ENCODE peak calls at places on chromosomes 6 and 20, in nine cellular contexts. C, N, I, R, G, A, Z, H and B are unnamed samples.

GRCh38 chr6:154508573-154509375 is 1.7 kb downstream of the CNKSR3 start:
- DNase-seq in I (no peak), H (no peak), R (no peak), C (peak), N (no peak), A (no peak), G (no peak), Z (peak), B (peak)

GRCh38 chr6:159836294-159837140 is 36.4 kb downstream of the PNLDC1 start:
- DNase-seq in N (peak), Z (no peak), R (no peak), C (no peak), G (no peak), A (peak), I (peak), H (peak), B (peak)

GRCh38 chr20:40980106-40980827 is 48.4 kb upstream of the TOP1 start:
- DNase-seq in G (no peak), H (no peak), I (no peak), N (peak), R (no peak), Z (no peak), C (no peak), A (no peak), B (peak)

GRCh38 chr20:57686931-57687652 is 22.7 kb downstream of the PMEPA1 start:
- DNase-seq in H (no peak), N (no peak), C (no peak), A (no peak), R (no peak), G (no peak), Z (no peak), I (no peak), B (no peak)

GRCh38 chr20:8089668-8090067 is 42.4 kb upstream of the PLCB1 start:
- DNase-seq in H (no peak), N (peak), I (no peak), G (no peak), C (no peak), Z (no peak), R (no peak), A (no peak), B (no peak)

GRCh38 chr6:168150551-168151444 is 71.8 kb upstream of the FRMD1 start:
- DNase-seq in A (peak), G (peak), C (no peak), H (no peak), Z (peak), I (peak), R (no peak), N (peak), B (no peak)

GRCh38 chr6:27669798-27670301 is 196.9 kb upstream of the ZNF184 start:
- DNase-seq in Z (no peak), R (no peak), I (no peak), H (no peak), G (peak), C (no peak), N (no peak), A (no peak), B (no peak)

GRCh38 chr6:90080876-90081464 is 186.7 kb downstream of the GJA10 start:
- DNase-seq in H (no peak), G (no peak), A (no peak), N (no peak), R (no peak), Z (no peak), I (no peak), C (no peak), B (no peak)

GRCh38 chr6:14728396-14729024 is 517.4 kb upstream of the JARID2 start:
- DNase-seq in Z (peak), C (no peak), N (peak), H (no peak), R (no peak), G (no peak), A (no peak), I (peak), B (peak)

GRCh38 chr6:73308712-73309533 is 45.2 kb downstream of the DPPA5 start:
- DNase-seq in I (no peak), H (no peak), A (no peak), N (peak), R (no peak), C (peak), Z (no peak), G (peak), B (peak)

GRCh38 chr6:143402721-143403336 is 47.7 kb downstream of the ADAT2 start:
- DNase-seq in G (no peak), N (no peak), C (no peak), Z (no peak), R (no peak), A (no peak), H (no peak), I (no peak), B (no peak)

GRCh38 chr20:47585087-47585747 is 83.5 kb downstream of the NCOA3 start:
- DNase-seq in C (no peak), N (no peak), G (no peak), A (no peak), R (no peak), I (no peak), H (no peak), Z (no peak), B (peak)

GRCh38 chr6:89843070-89843469 is 13.4 kb downstream of the CASP8AP2 start:
- DNase-seq in Z (peak), G (peak), H (no peak), C (peak), A (no peak), I (no peak), R (no peak), N (no peak), B (peak)

GRCh38 chr6:144714031-144714732 is 429.0 kb downstream of the UTRN start:
- DNase-seq in C (no peak), H (no peak), A (no peak), N (no peak), R (no peak), I (no peak), Z (no peak), G (no peak), B (no peak)

GRCh38 chr6:42420741-42421140 is 31.0 kb downstream of the TRERF1 start:
- DNase-seq in H (no peak), C (no peak), A (no peak), N (no peak), Z (no peak), R (no peak), G (no peak), I (no peak), B (no peak)

GRCh38 chr6:165244524-165245247 is 64.7 kb downstream of the C6orf118 start:
- DNase-seq in A (no peak), N (no peak), Z (no peak), R (no peak), I (no peak), C (no peak), H (no peak), G (no peak), B (no peak)

GRCh38 chr20:33894798-33895197 is 83.7 kb downstream of the CHMP4B start:
- DNase-seq in G (no peak), R (no peak), Z (peak), C (no peak), H (no peak), I (no peak), A (no peak), N (peak), B (no peak)

GRCh38 chr6:27747637-27748036 is 164.6 kb downstream of the OR2B2 start:
- DNase-seq in C (no peak), H (no peak), I (no peak), N (no peak), Z (no peak), G (no peak), A (no peak), R (no peak), B (no peak)

GRCh38 chr6:120854583-120854982 is 479.7 kb downstream of the TBC1D32 start:
- DNase-seq in C (no peak), A (no peak), N (no peak), H (no peak), R (no peak), Z (no peak), I (no peak), G (no peak), B (no peak)

GRCh38 chr6:13486679-13487121 is 700 bp downstream of the GFOD1 start:
- DNase-seq in C (peak), G (peak), R (no peak), Z (peak), H (peak), I (peak), A (peak), N (peak), B (peak)

GRCh38 chr6:11890209-11890608 is 111.6 kb upstream of the ADTRP start:
- DNase-seq in N (no peak), R (no peak), I (no peak), H (no peak), C (no peak), G (no peak), Z (no peak), A (no peak), B (no peak)

GRCh38 chr20:61768926-61769832 is 296.5 kb downstream of the TAF4 start:
- DNase-seq in A (peak), G (no peak), N (no peak), Z (no peak), C (no peak), R (no peak), H (no peak), I (no peak), B (no peak)

GRCh38 chr20:41956316-41957050 is 338.3 kb upstream of the CHD6 start:
- DNase-seq in A (no peak), C (no peak), H (no peak), I (no peak), Z (peak), R (peak), N (peak), G (peak), B (peak)

GRCh38 chr20:63186528-63187316 is 29.2 kb downstream of the YTHDF1 start:
- DNase-seq in H (no peak), G (no peak), N (no peak), R (no peak), Z (peak), C (no peak), I (no peak), A (no peak), B (no peak)

GRCh38 chr6:22102671-22103070 is 194.2 kb downstream of the PRL start:
- DNase-seq in Z (peak), I (no peak), G (no peak), A (no peak), H (no peak), N (no peak), R (no peak), C (no peak), B (peak)

GRCh38 chr6:53529324-53530036 is 15.4 kb downstream of the GCLC start:
- DNase-seq in N (no peak), G (no peak), R (no peak), H (no peak), I (no peak), C (no peak), Z (peak), A (no peak), B (no peak)

GRCh38 chr6:116395647-116396046 is 24.9 kb downstream of the DSE start:
- DNase-seq in G (no peak), H (no peak), C (no peak), I (no peak), Z (no peak), N (no peak), A (no peak), R (no peak), B (no peak)

GRCh38 chr6:34791164-34791841 is 580 bp upstream of the BLTP3A start:
- DNase-seq in A (peak), Z (peak), C (peak), I (peak), H (peak), R (no peak), N (peak), G (no peak), B (peak)

GRCh38 chr20:48908661-48909316 is 12.7 kb upstream of the ARFGEF2 start:
- DNase-seq in N (no peak), H (no peak), Z (no peak), G (no peak), C (peak), A (no peak), I (no peak), R (no peak), B (no peak)

GRCh38 chr20:58683132-58683531 is 9.5 kb upstream of the NPEPL1 start:
- DNase-seq in I (no peak), R (no peak), A (no peak), N (no peak), C (no peak), G (no peak), H (no peak), Z (no peak), B (no peak)

GRCh38 chr6:97394160-97394748 is 111.2 kb upstream of the MMS22L start:
- DNase-seq in C (peak), G (peak), H (no peak), N (peak), Z (peak), I (peak), A (no peak), R (peak), B (peak)

GRCh38 chr6:138300469-138300868 is 77.2 kb upstream of the SMIM28 start:
- DNase-seq in R (no peak), Z (no peak), N (no peak), G (no peak), I (no peak), C (no peak), H (no peak), A (no peak), B (no peak)

GRCh38 chr6:82363368-82364086 is at the start of gene TPBG:
- DNase-seq in A (peak), C (peak), G (peak), Z (peak), N (peak), R (peak), H (peak), I (peak), B (peak)

GRCh38 chr20:62285722-62286121 is 17.1 kb upstream of the ADRM1 start:
- DNase-seq in C (no peak), I (peak), A (no peak), H (no peak), R (no peak), G (no peak), N (no peak), Z (no peak), B (no peak)

GRCh38 chr6:63802606-63803206 is 167.1 kb downstream of the PHF3 start:
- DNase-seq in Z (peak), C (peak), R (no peak), I (no peak), N (peak), A (no peak), G (peak), H (no peak), B (peak)

GRCh38 chr20:6921717-6922386 is 154.4 kb downstream of the BMP2 start:
- DNase-seq in C (no peak), Z (no peak), I (no peak), H (no peak), G (no peak), N (no peak), A (no peak), R (no peak), B (no peak)

GRCh38 chr20:12999201-12999600 is 9.6 kb upstream of the SPTLC3 start:
- DNase-seq in N (no peak), A (no peak), G (no peak), H (no peak), C (no peak), R (no peak), I (no peak), Z (no peak), B (no peak)

DNA sequence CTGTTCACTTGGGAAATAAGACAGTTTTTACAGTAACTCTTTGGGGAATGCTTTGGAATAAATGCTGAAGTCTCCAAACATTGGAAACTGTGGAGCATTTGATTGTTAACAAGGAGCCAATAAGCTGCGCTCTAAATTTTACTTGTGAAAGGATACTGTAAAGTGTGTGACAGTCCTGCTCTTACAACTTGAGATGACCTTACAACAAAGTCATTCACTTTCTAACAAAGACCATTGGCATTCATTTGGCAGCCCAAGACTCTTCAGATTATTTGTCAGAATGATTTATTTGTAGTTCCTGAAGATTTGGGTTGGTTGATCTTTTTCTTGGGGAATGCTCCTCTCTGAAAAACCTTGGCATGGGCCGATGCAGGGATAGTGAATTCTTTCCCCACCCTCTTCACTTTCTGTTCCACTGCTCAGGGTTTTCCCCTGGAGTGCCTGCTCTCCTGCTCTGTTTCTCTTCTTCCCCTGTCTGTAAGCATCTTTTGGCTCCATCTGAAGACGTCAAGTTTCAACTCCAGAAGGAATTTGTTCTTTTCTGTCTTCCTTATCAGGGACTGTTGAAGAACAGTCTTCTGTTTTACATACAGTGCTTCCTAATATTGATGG is 116.4 kb downstream of the AKAP7 start:
- DNase-seq in H (no peak), C (no peak), N (no peak), R (no peak), Z (no peak), I (no peak), G (peak), A (no peak), B (no peak)
- H3K4me3 ChIP-seq in H (no peak), C (no peak), N (no peak), R (peak), Z (no peak), I (no peak), G (peak), A (no peak), B (no peak)

GRCh38 chr6:75204222-75204958 is 1.5 kb downstream of the COL12A1 start:
- DNase-seq in A (peak), H (peak), Z (peak), N (peak), C (peak), I (peak), G (peak), R (no peak), B (peak)
- H3K4me3 ChIP-seq in A (peak), H (peak), Z (peak), N (peak), C (peak), I (peak), G (peak), R (peak), B (peak)

DNA sequence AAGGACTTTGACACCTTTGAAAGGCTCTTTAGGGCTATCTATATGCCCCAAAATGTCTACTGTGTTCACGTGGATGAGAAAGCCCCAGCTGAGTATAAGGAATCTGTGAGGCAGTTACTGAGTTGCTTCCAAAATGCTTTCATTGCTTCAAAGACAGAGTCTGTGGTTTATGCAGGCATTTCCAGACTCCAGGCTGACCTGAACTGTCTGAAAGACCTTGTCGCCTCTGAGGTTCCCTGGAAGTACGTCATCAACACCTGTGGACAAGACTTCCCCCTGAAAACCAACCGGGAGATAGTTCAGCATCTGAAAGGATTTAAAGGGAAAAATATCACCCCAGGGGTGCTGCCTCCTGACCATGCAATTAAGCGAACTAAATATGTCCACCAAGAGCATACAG is 65.2 kb downstream of the GCNT2 start:
- DNase-seq in A (no peak), C (no peak), Z (no peak), R (no peak), N (no peak), I (no peak), H (no peak), G (no peak), B (no peak)
- H3K4me3 ChIP-seq in A (no peak), C (no peak), Z (no peak), R (peak), N (no peak), I (no peak), H (no peak), G (no peak), B (no peak)

GRCh38 chr20:30284533-30284932 is 972.9 kb upstream of the DEFB115 start:
- DNase-seq in A (no peak), I (no peak), N (no peak), Z (no peak), H (no peak), G (no peak), R (no peak), C (no peak), B (no peak)
- H3K4me3 ChIP-seq in A (peak), I (no peak), N (peak), Z (peak), H (no peak), G (no peak), R (no peak), C (no peak), B (no peak)

GRCh38 chr20:31718952-31719643 is 3.6 kb downstream of the BCL2L1 start:
- DNase-seq in A (no peak), G (no peak), R (no peak), I (no peak), C (no peak), Z (no peak), H (no peak), N (no peak), B (no peak)

GRCh38 chr20:31716351-31716750 is 6.3 kb downstream of the BCL2L1 start:
- DNase-seq in H (no peak), C (no peak), I (no peak), Z (no peak), G (no peak), N (no peak), R (no peak), A (no peak), B (no peak)

GRCh38 chr20:31717478-31717946 is 5.2 kb downstream of the BCL2L1 start:
- DNase-seq in C (no peak), I (no peak), A (no peak), G (no peak), N (no peak), H (no peak), Z (no peak), R (no peak), B (no peak)

GRCh38 chr20:31715766-31716165 is 6.9 kb downstream of the BCL2L1 start:
- DNase-seq in G (no peak), R (no peak), A (no peak), N (no peak), I (no peak), Z (no peak), C (no peak), H (no peak), B (no peak)

DNA sequence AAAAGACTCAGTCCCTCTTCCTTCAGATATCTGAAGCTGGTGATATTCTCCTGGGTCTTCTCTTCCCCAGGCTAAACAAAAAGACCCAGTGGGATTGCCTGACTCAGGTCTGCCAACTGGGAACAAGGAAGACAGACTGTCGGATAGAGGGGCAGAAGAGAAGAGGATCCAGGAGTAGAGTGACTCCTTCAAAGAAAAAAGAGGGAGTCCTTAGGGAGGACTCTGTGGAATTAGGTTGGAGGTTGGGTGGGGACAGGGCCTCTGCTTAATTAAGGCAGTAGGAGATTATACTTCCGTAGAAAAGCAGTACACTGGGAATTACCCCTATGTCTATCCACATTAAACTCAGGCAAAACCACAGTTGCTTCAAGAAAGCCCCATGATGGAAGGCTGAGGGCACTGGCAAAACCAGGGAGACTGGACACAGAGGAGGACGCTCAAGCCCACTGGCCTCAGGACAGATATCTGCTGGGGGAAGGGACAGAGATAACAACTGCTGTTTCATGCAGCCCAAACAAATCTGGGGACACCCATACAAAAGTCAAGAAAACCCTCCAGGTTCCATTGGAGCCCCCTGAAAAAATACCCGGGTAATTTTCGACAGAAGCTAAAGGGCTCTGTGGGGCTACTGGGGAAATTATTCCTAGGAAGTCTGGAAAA is 5.7 kb downstream of the BCL2L1 start:
- DNase-seq in Z (no peak), I (no peak), C (no peak), R (no peak), G (no peak), H (no peak), A (no peak), N (no peak), B (no peak)
- H3K4me3 ChIP-seq in Z (peak), I (no peak), C (no peak), R (no peak), G (peak), H (no peak), A (no peak), N (no peak), B (peak)

GRCh38 chr6:131948221-131948661 is 2.9 kb downstream of the CCN2 start:
- DNase-seq in H (no peak), Z (peak), A (no peak), N (peak), C (peak), G (no peak), R (no peak), I (no peak), B (peak)
- H3K4me3 ChIP-seq in H (peak), Z (peak), A (peak), N (peak), C (peak), G (no peak), R (no peak), I (peak), B (no peak)

GRCh38 chr20:45394221-45395113 is 13.6 kb upstream of the DBNDD2 start:
- DNase-seq in C (no peak), A (no peak), I (no peak), R (no peak), G (no peak), N (no peak), Z (no peak), H (no peak), B (no peak)
- H3K4me3 ChIP-seq in C (no peak), A (no peak), I (no peak), R (no peak), G (no peak), N (no peak), Z (no peak), H (no peak), B (no peak)